ENCODE peak calls at places on chromosomes 16 and 17, in seven cellular contexts. D is PC-3, G is PC-9, S is transverse colon, W is A549, E is fibroblast of lung, T is bronchial epithelial cell. I is an unnamed sample.

GRCh38 chr16:19898924-19899604 is 14.4 kb upstream of the GPRC5B start:
- DNase-seq in D (peak; percentile 69), G (peak; percentile 50), S (peak; percentile 39), W (peak; percentile 66), E (peak; percentile 22), T (peak; percentile 53), I (peak; percentile 61)

GRCh38 chr17:82890339-82890730 is 50.5 kb upstream of the ZNF750 start:
- DNase-seq in D (no peak), G (no peak), S (no peak), W (no peak), E (no peak), T (no peak), I (no peak)

GRCh38 chr17:76188213-76189060 is 47.4 kb upstream of the FOXJ1 start:
- DNase-seq in D (no peak), G (no peak), S (no peak), W (no peak), E (no peak), T (no peak), I (no peak)

GRCh38 chr17:65177901-65178300 is 40.7 kb downstream of the RGS9 start:
- DNase-seq in D (peak; percentile 59), G (no peak), S (no peak), W (no peak), E (peak; percentile 69), T (peak; percentile 49), I (no peak)

GRCh38 chr17:41100081-41100480 is 1.9 kb downstream of the KRTAP4-16 start:
- DNase-seq in D (no peak), G (no peak), S (no peak), W (no peak), E (no peak), T (no peak), I (no peak)

GRCh38 chr17:7839890-7840260 is 5.9 kb downstream of the KDM6B start:
- DNase-seq in D (no peak), G (no peak), S (no peak), W (peak; percentile 80), E (peak; percentile 36), T (no peak), I (no peak)

GRCh38 chr16:11667824-11668589 is at the start of gene SNN:
- DNase-seq in D (peak; percentile 80), G (peak; percentile 61), S (peak; percentile 90), W (peak; percentile 73), E (peak; percentile 79), T (peak; percentile 45), I (peak; percentile 99)

GRCh38 chr17:75783069-75783783 is 1.4 kb upstream of the UNK start:
- DNase-seq in D (peak; percentile 97), G (peak; percentile 82), S (no peak), W (peak; percentile 59), E (peak; percentile 45), T (peak; percentile 87), I (peak; percentile 73)

GRCh38 chr16:2429771-2430663 is 770 bp downstream of the CCNF start:
- DNase-seq in D (peak; percentile 45), G (no peak), S (no peak), W (no peak), E (peak; percentile 9), T (peak; percentile 63), I (peak; percentile 66)

GRCh38 chr16:65672960-65673359 is 551.1 kb upstream of the CDH11 start:
- DNase-seq in D (peak; percentile 57), G (no peak), S (no peak), W (no peak), E (peak; percentile 72), T (peak; percentile 72), I (no peak)

GRCh38 chr17:73616873-73617430 is 27.3 kb downstream of the SDK2 start:
- DNase-seq in D (no peak), G (no peak), S (no peak), W (no peak), E (no peak), T (no peak), I (no peak)

GRCh38 chr17:10579270-10579669 is 29.8 kb upstream of the MYH2 start:
- DNase-seq in D (peak; percentile 6), G (no peak), S (no peak), W (no peak), E (no peak), T (no peak), I (no peak)

GRCh38 chr17:82216301-82217119 is 3.9 kb upstream of the CCDC57 start:
- DNase-seq in D (peak; percentile 92), G (peak; percentile 69), S (peak; percentile 85), W (peak; percentile 78), E (peak; percentile 91), T (peak; percentile 82), I (peak; percentile 77)

GRCh38 chr16:49696414-49697101 is 159.4 kb downstream of the ZNF423 start:
- DNase-seq in D (no peak), G (no peak), S (no peak), W (no peak), E (no peak), T (no peak), I (no peak)

GRCh38 chr17:65523853-65524664 is 37.4 kb downstream of the AXIN2 start:
- DNase-seq in D (no peak), G (no peak), S (no peak), W (no peak), E (peak; percentile 15), T (no peak), I (no peak)

GRCh38 chr16:30185683-30186421 is 2.5 kb downstream of the CORO1A start:
- DNase-seq in D (no peak), G (no peak), S (peak; percentile 73), W (no peak), E (no peak), T (no peak), I (peak; percentile 87)

GRCh38 chr16:65123846-65124513 is 2.1 kb upstream of the CDH11 start:
- DNase-seq in D (no peak), G (no peak), S (no peak), W (no peak), E (no peak), T (no peak), I (no peak)

GRCh38 chr17:82108038-82108998 is 10.3 kb upstream of the FASN start:
- DNase-seq in D (no peak), G (no peak), S (no peak), W (no peak), E (no peak), T (no peak), I (no peak)

GRCh38 chr17:65514082-65514481 is 47.4 kb downstream of the AXIN2 start:
- DNase-seq in D (peak; percentile 28), G (no peak), S (no peak), W (no peak), E (peak; percentile 97), T (peak; percentile 59), I (no peak)

GRCh38 chr17:8466466-8466865 is 30.8 kb downstream of the NDEL1 start:
- DNase-seq in D (no peak), G (no peak), S (no peak), W (no peak), E (peak; percentile 62), T (no peak), I (no peak)

GRCh38 chr17:58507123-58507634 is 7.3 kb downstream of the MTMR4 start:
- DNase-seq in D (no peak), G (peak; percentile 12), S (no peak), W (no peak), E (no peak), T (no peak), I (no peak)

GRCh38 chr16:84599528-84600202 is 18.2 kb downstream of the COTL1 start:
- DNase-seq in D (no peak), G (no peak), S (peak; percentile 50), W (peak; percentile 46), E (peak; percentile 81), T (peak; percentile 18), I (peak; percentile 71)

GRCh38 chr17:62723842-62724241 is 84.3 kb downstream of the MARCHF10 start:
- DNase-seq in D (no peak), G (no peak), S (no peak), W (no peak), E (no peak), T (no peak), I (no peak)

GRCh38 chr17:62732125-62732524 is 76.0 kb downstream of the MARCHF10 start:
- DNase-seq in D (no peak), G (no peak), S (no peak), W (no peak), E (no peak), T (peak; percentile 92), I (no peak)

GRCh38 chr17:62724398-62725146 is 83.5 kb downstream of the MARCHF10 start:
- DNase-seq in D (peak; percentile 23), G (no peak), S (peak; percentile 34), W (no peak), E (no peak), T (peak; percentile 92), I (peak; percentile 79)

GRCh38 chr17:62725791-62726249 is 82.3 kb downstream of the MARCHF10 start:
- DNase-seq in D (peak; percentile 87), G (peak; percentile 98), S (no peak), W (no peak), E (peak; percentile 85), T (peak; percentile 69), I (no peak)

GRCh38 chr17:62727916-62728672 is 80.0 kb downstream of the MARCHF10 start:
- DNase-seq in D (peak; percentile 24), G (no peak), S (no peak), W (peak; percentile 53), E (no peak), T (no peak), I (no peak)
- TF ChIP-seq CTCF in D (peak; percentile 30), G (no peak), S (no peak), W (no peak), E (no peak), T (no peak), I (no peak)

DNA sequence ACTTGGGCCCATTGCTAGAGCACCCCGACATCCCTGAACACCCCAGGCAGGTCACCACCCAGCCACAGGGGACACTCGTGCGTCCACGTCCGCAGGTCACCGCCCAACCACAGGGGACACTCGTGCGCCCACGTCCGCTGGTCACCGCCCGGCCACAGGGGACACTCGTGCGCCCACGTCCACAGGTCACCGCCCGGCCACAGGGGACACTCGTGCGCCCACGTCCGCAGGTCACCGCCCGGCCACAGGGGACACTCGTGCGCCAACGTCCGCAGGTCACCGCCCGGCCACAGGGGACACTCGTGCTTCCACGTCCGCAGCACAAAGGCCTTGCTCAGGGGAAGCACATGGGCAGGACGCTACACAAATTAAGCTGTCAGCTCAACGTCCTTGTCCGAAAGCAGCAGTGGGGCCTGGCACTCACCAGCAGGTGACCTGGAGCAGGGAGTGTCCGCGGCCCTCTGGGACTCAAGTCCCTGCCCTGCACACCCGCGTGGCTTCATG is 17.7 kb downstream of the GALNS start:
- DNase-seq in D (no peak), G (no peak), S (no peak), W (peak; percentile 58), E (no peak), T (no peak), I (no peak)
- TF ChIP-seq CTCF in D (no peak), G (no peak), S (no peak), W (no peak), E (no peak), T (no peak), I (no peak)

GRCh38 chr17:51238253-51238887 is 21.5 kb downstream of the MBTD1 start:
- DNase-seq in D (no peak), G (no peak), S (no peak), W (no peak), E (no peak), T (no peak), I (peak; percentile 39)
- TF ChIP-seq CTCF in D (no peak), G (no peak), S (no peak), W (no peak), E (no peak), T (no peak), I (no peak)

DNA sequence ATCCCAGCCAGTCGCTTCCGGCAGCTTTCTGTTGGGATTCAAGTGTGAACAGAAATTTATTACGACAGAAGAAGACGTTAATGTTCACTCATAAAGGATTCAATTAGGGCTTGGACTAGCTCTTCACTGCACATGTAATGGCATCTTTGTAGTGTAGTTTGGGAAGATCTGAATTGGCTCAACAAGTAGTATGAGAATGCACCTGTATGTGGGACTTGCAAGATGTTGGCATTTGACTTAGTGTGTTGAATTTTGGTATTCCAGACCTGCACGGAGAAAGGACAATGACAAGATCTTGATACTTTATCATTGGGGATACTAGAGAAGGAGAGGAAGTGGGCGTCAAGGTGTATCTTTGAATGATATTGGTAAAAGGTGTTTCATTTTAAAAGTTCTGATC is 1.2 kb downstream of the PSMD11 start:
- DNase-seq in D (no peak), G (no peak), S (no peak), W (no peak), E (no peak), T (no peak), I (peak; percentile 9)
- TF ChIP-seq CTCF in D (no peak), G (no peak), S (no peak), W (no peak), E (no peak), T (no peak), I (no peak)

I was measured in GM20000.